ENCODE peak calls at places on chromosomes 6 and 20, in four cellular contexts. One of them, this sample, is unnamed.

GRCh38 chr20:4130404-4131189 is 115.2 kb upstream of the RNF24 start:
- DNase-seq in stomach: no peak
- DNase-seq in GM23338: no peak
- DNase-seq in tibial nerve: no peak
- DNase-seq in this sample: no peak

GRCh38 chr6:113375950-113376846 is 480.9 kb upstream of the MARCKS start:
- DNase-seq in tibial nerve: no peak
- DNase-seq in GM23338: no peak
- DNase-seq in stomach: no peak
- DNase-seq in this sample: no peak

GRCh38 chr6:30981942-30982772 is 1.4 kb upstream of the MUC21 start:
- DNase-seq in stomach: peak; percentile 52
- DNase-seq in tibial nerve: peak; percentile 22
- DNase-seq in GM23338: peak; percentile 88
- DNase-seq in this sample: peak; percentile 31

GRCh38 chr20:4726710-4727391 is 5.1 kb downstream of the PRND start:
- DNase-seq in GM23338: no peak
- DNase-seq in stomach: no peak
- DNase-seq in tibial nerve: peak; percentile 36
- DNase-seq in this sample: no peak

GRCh38 chr6:142867355-142867801 is 77.6 kb downstream of the HIVEP2 start:
- DNase-seq in GM23338: no peak
- DNase-seq in stomach: no peak
- DNase-seq in tibial nerve: no peak
- DNase-seq in this sample: no peak

GRCh38 chr6:113632220-113632864 is 224.8 kb upstream of the MARCKS start:
- DNase-seq in GM23338: no peak
- DNase-seq in stomach: peak; percentile 45
- DNase-seq in tibial nerve: peak; percentile 22
- DNase-seq in this sample: no peak

GRCh38 chr6:31092769-31093505 is 19.4 kb downstream of the C6orf15 start:
- DNase-seq in stomach: no peak
- DNase-seq in GM23338: no peak
- DNase-seq in tibial nerve: no peak
- DNase-seq in this sample: no peak

GRCh38 chr20:60586417-60587105 is 628.3 kb downstream of the CDH26 start:
- DNase-seq in GM23338: no peak
- DNase-seq in stomach: no peak
- DNase-seq in tibial nerve: peak; percentile 16
- DNase-seq in this sample: no peak

GRCh38 chr20:41424546-41424945 is 57.9 kb upstream of the EMILIN3 start:
- DNase-seq in tibial nerve: no peak
- DNase-seq in stomach: no peak
- DNase-seq in GM23338: no peak
- DNase-seq in this sample: no peak

GRCh38 chr20:49573900-49574416 is 6.0 kb upstream of the PTGIS start:
- DNase-seq in tibial nerve: no peak
- DNase-seq in stomach: no peak
- DNase-seq in GM23338: no peak
- DNase-seq in this sample: no peak

GRCh38 chr6:41055149-41055548 is 2.1 kb downstream of the APOBEC2 start:
- DNase-seq in tibial nerve: no peak
- DNase-seq in GM23338: no peak
- DNase-seq in stomach: no peak
- DNase-seq in this sample: no peak

GRCh38 chr6:87982134-87982533 is 65.5 kb upstream of the SPACA1 start:
- DNase-seq in stomach: no peak
- DNase-seq in GM23338: no peak
- DNase-seq in tibial nerve: no peak
- DNase-seq in this sample: no peak

GRCh38 chr20:59788811-59789210 is 144.6 kb downstream of the SYCP2 start:
- DNase-seq in GM23338: no peak
- DNase-seq in stomach: no peak
- DNase-seq in tibial nerve: no peak
- DNase-seq in this sample: no peak

GRCh38 chr6:12024715-12025434 is 12.8 kb downstream of the HIVEP1 start:
- DNase-seq in tibial nerve: no peak
- DNase-seq in GM23338: no peak
- DNase-seq in stomach: no peak
- DNase-seq in this sample: no peak

GRCh38 chr20:50284811-50285375 is 94.3 kb downstream of the CEBPB start:
- DNase-seq in tibial nerve: no peak
- DNase-seq in GM23338: no peak
- DNase-seq in stomach: no peak
- DNase-seq in this sample: no peak

GRCh38 chr6:42569102-42570028 is 5.5 kb downstream of the UBR2 start:
- DNase-seq in stomach: no peak
- DNase-seq in GM23338: no peak
- DNase-seq in tibial nerve: no peak
- DNase-seq in this sample: no peak

GRCh38 chr6:151805286-151805840 is 2.1 kb upstream of the ESR1 start:
- DNase-seq in GM23338: peak; percentile 6
- DNase-seq in tibial nerve: no peak
- DNase-seq in stomach: no peak
- DNase-seq in this sample: no peak

GRCh38 chr6:82980086-82980485 is 85.6 kb downstream of the UBE3D start:
- DNase-seq in GM23338: no peak
- DNase-seq in tibial nerve: no peak
- DNase-seq in stomach: no peak
- DNase-seq in this sample: no peak

GRCh38 chr6:158174514-158174913 is 6.4 kb downstream of the GTF2H5 start:
- DNase-seq in stomach: no peak
- DNase-seq in GM23338: no peak
- DNase-seq in tibial nerve: peak; percentile 6
- DNase-seq in this sample: no peak

GRCh38 chr6:160348209-160348551 is at the start of gene SLC22A3:
- DNase-seq in tibial nerve: no peak
- DNase-seq in GM23338: peak; percentile 56
- DNase-seq in stomach: peak; percentile 57
- DNase-seq in this sample: no peak

GRCh38 chr6:138795809-138796469 is at the start of gene ECT2L:
- DNase-seq in GM23338: peak; percentile 92
- DNase-seq in stomach: peak; percentile 60
- DNase-seq in tibial nerve: peak; percentile 29
- DNase-seq in this sample: no peak

GRCh38 chr6:151452750-151453427 is 963 bp upstream of the RMND1 start:
- DNase-seq in tibial nerve: peak; percentile 22
- DNase-seq in GM23338: no peak
- DNase-seq in stomach: peak; percentile 40
- DNase-seq in this sample: peak; percentile 23

GRCh38 chr6:137661601-137662000 is 167.4 kb upstream of the OLIG3 start:
- DNase-seq in stomach: no peak
- DNase-seq in tibial nerve: peak; percentile 53
- DNase-seq in GM23338: peak; percentile 77
- DNase-seq in this sample: no peak

GRCh38 chr6:158058156-158058723 is 76.6 kb downstream of the SYNJ2 start:
- DNase-seq in tibial nerve: no peak
- DNase-seq in stomach: no peak
- DNase-seq in GM23338: no peak
- DNase-seq in this sample: no peak

GRCh38 chr6:16216501-16217155 is 21.8 kb upstream of the GMPR start:
- DNase-seq in GM23338: peak; percentile 44
- DNase-seq in stomach: no peak
- DNase-seq in tibial nerve: no peak
- DNase-seq in this sample: no peak

GRCh38 chr6:75246386-75246785 is 2.8 kb upstream of the COX7A2 start:
- DNase-seq in stomach: no peak
- DNase-seq in tibial nerve: no peak
- DNase-seq in GM23338: no peak
- DNase-seq in this sample: no peak

GRCh38 chr6:126180585-126180984 is 159.3 kb upstream of the CENPW start:
- DNase-seq in stomach: no peak
- DNase-seq in GM23338: no peak
- DNase-seq in tibial nerve: no peak
- DNase-seq in this sample: no peak

GRCh38 chr6:109714611-109715010 is 23.5 kb downstream of the FIG4 start:
- DNase-seq in tibial nerve: no peak
- DNase-seq in stomach: no peak
- DNase-seq in GM23338: no peak
- DNase-seq in this sample: no peak

GRCh38 chr20:15930324-15931305 is 642.6 kb downstream of the KIF16B start:
- DNase-seq in tibial nerve: peak; percentile 58
- DNase-seq in GM23338: peak; percentile 69
- DNase-seq in stomach: no peak
- DNase-seq in this sample: no peak

GRCh38 chr20:58004900-58005299 is 223.6 kb downstream of the ANKRD60 start:
- DNase-seq in GM23338: no peak
- DNase-seq in stomach: no peak
- DNase-seq in tibial nerve: no peak
- DNase-seq in this sample: no peak

GRCh38 chr20:24672181-24672880 is 202.9 kb downstream of the SYNDIG1 start:
- DNase-seq in stomach: no peak
- DNase-seq in tibial nerve: no peak
- DNase-seq in GM23338: no peak
- DNase-seq in this sample: no peak

GRCh38 chr20:49477200-49477599 is 5.3 kb downstream of the KCNB1 start:
- DNase-seq in stomach: no peak
- DNase-seq in tibial nerve: no peak
- DNase-seq in GM23338: peak; percentile 30
- DNase-seq in this sample: no peak

GRCh38 chr20:49983123-49983847 is 505 bp downstream of the SNAI1 start:
- DNase-seq in stomach: no peak
- DNase-seq in GM23338: no peak
- DNase-seq in tibial nerve: no peak
- DNase-seq in this sample: no peak

GRCh38 chr6:75223461-75223860 is 17.6 kb upstream of the COL12A1 start:
- DNase-seq in tibial nerve: no peak
- DNase-seq in stomach: no peak
- DNase-seq in GM23338: no peak
- DNase-seq in this sample: no peak

GRCh38 chr20:51600016-51600420 is 57.5 kb upstream of the NFATC2 start:
- DNase-seq in stomach: no peak
- DNase-seq in tibial nerve: no peak
- DNase-seq in GM23338: no peak
- DNase-seq in this sample: no peak

GRCh38 chr20:63378626-63379025 is 17.5 kb upstream of the CHRNA4 start:
- DNase-seq in tibial nerve: no peak
- DNase-seq in stomach: no peak
- DNase-seq in GM23338: peak; percentile 76
- DNase-seq in this sample: no peak

GRCh38 chr6:108838101-108838717 is 10.0 kb upstream of the ARMC2 start:
- DNase-seq in stomach: no peak
- DNase-seq in GM23338: peak; percentile 87
- DNase-seq in tibial nerve: no peak
- DNase-seq in this sample: no peak

DNA sequence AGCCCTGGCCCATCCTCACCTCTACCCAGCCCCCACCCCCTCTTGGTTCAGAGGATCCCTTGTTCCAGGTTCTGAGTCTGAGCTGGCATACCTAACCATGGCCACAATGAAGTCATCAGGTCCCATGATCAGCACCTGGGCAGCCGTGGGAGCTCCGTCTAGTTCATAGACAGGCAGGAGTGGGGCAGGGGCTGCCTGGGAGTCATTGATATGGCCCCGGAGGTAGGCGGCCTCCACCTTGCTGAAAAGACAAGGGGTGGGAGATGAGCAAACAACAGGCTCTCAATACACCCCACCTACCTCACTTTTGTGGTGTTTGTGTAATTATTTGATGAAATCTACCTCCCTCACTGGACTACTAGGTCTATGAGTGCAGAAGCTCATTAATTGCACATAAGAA is 20.4 kb downstream of the GGT7 start:
- DNase-seq in GM23338: no peak
- DNase-seq in stomach: no peak
- DNase-seq in tibial nerve: no peak
- DNase-seq in this sample: no peak
- H3K4me3 ChIP-seq in GM23338: no peak overlapping the region
- H3K4me3 ChIP-seq in stomach: no peak overlapping the region
- H3K4me3 ChIP-seq in tibial nerve: no peak overlapping the region
- H3K4me3 ChIP-seq in this sample: no peak overlapping the region

DNA sequence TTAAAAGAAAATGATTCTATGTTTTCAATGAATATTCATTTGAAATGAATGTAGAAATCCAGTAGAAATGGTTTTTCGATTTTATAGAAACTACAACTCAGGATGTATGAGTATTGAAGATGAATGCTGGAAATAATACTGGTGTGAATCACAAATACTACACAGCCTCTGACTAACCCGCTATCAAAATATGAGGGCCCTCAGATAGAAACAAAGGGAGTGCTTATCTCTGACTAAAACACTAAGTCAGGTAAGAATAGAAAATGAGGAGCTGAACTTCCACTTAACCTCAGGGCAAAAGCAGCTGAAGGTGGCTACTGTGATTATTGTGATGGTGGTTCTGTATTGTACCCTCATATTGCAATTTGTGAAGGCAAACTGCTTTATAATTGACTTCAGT is 220.9 kb upstream of the RNF217 start:
- DNase-seq in stomach: no peak
- DNase-seq in tibial nerve: no peak
- DNase-seq in GM23338: no peak
- DNase-seq in this sample: no peak
- H3K4me3 ChIP-seq in stomach: no peak overlapping the region
- H3K4me3 ChIP-seq in tibial nerve: no peak overlapping the region
- H3K4me3 ChIP-seq in GM23338: no peak overlapping the region
- H3K4me3 ChIP-seq in this sample: no peak overlapping the region

GRCh38 chr6:107064579-107065065 is 36.6 kb downstream of the MTRES1 start:
- DNase-seq in GM23338: no peak
- DNase-seq in stomach: peak; percentile 74
- DNase-seq in tibial nerve: peak; percentile 40
- DNase-seq in this sample: no peak
- H3K4me3 ChIP-seq in GM23338: no peak overlapping the region
- H3K4me3 ChIP-seq in stomach: no peak overlapping the region
- H3K4me3 ChIP-seq in tibial nerve: no peak overlapping the region
- H3K4me3 ChIP-seq in this sample: no peak overlapping the region

GRCh38 chr20:6765469-6766058 is 1.9 kb upstream of the BMP2 start:
- DNase-seq in GM23338: peak; percentile 59
- DNase-seq in stomach: no peak
- DNase-seq in tibial nerve: peak; percentile 20
- DNase-seq in this sample: peak; percentile 34

GRCh38 chr20:6767166-6767535 is 335 bp upstream of the BMP2 start:
- DNase-seq in GM23338: peak; percentile 51
- DNase-seq in stomach: no peak
- DNase-seq in tibial nerve: no peak
- DNase-seq in this sample: no peak

GRCh38 chr20:6764619-6765018 is 2.9 kb upstream of the BMP2 start:
- DNase-seq in tibial nerve: no peak
- DNase-seq in GM23338: no peak
- DNase-seq in stomach: no peak
- DNase-seq in this sample: no peak

GRCh38 chr20:6767536-6768227 is at the start of gene BMP2:
- DNase-seq in tibial nerve: peak; percentile 12
- DNase-seq in GM23338: peak; percentile 61
- DNase-seq in stomach: peak; percentile 70
- DNase-seq in this sample: no peak

GRCh38 chr20:6766433-6766832 is 1.1 kb upstream of the BMP2 start:
- DNase-seq in tibial nerve: no peak
- DNase-seq in stomach: no peak
- DNase-seq in GM23338: no peak
- DNase-seq in this sample: no peak
- H3K4me3 ChIP-seq in tibial nerve: no peak overlapping the region
- H3K4me3 ChIP-seq in stomach: no peak overlapping the region
- H3K4me3 ChIP-seq in GM23338: peak overlapping the region; percentile 13
- H3K4me3 ChIP-seq in this sample: no peak overlapping the region